ENCODE peak calls at places on chromosome 20, in nine cellular contexts. C is AG09309, F is hippocampal formation, M is T follicular helper cell, H is uterus, B is retina, L is caudate nucleus, A is fibroblast of gingiva, W is GM12892. R is an unnamed sample.
A peak's percentile ranks its signal among the peaks of the same experiment; 100 is the strongest.

GRCh38 chr20:20457392-20458126 is 89.7 kb downstream of the INSM1 start:
- DNase-seq in C (no peak), L (no peak), M (no peak), H (no peak), A (no peak), W (no peak), F (no peak), B (no peak), R (no peak)

GRCh38 chr20:54601831-54602515 is 126.6 kb downstream of the DOK5 start:
- DNase-seq in F (no peak), L (no peak), B (no peak), C (no peak), W (no peak), M (no peak), A (no peak), H (no peak), R (no peak)

GRCh38 chr20:46433051-46433450 is 26.6 kb upstream of the ELMO2 start:
- DNase-seq in W (no peak), M (no peak), B (no peak), C (no peak), A (no peak), L (no peak), F (no peak), H (no peak), R (peak; percentile 48)

GRCh38 chr20:364905-365794 is 15.4 kb upstream of the TRIB3 start:
- DNase-seq in H (no peak), C (no peak), L (no peak), F (no peak), B (no peak), M (no peak), W (no peak), A (no peak), R (no peak)

GRCh38 chr20:21516180-21516567 is 2.3 kb upstream of the NKX2-2 start:
- DNase-seq in W (no peak), B (no peak), H (no peak), M (no peak), F (no peak), A (no peak), C (no peak), L (no peak), R (no peak)

GRCh38 chr20:62730481-62730880 is 21.8 kb downstream of the NTSR1 start:
- DNase-seq in F (no peak), A (no peak), L (no peak), B (no peak), C (no peak), W (no peak), H (no peak), M (no peak), R (no peak)

GRCh38 chr20:37405351-37405897 is 59.5 kb downstream of the SRC start:
- DNase-seq in W (no peak), B (no peak), M (no peak), F (no peak), A (no peak), L (no peak), H (no peak), C (no peak), R (no peak)

GRCh38 chr20:50913976-50914375 is 17.3 kb downstream of the ADNP start:
- DNase-seq in M (no peak), A (peak; percentile 58), B (no peak), F (no peak), L (no peak), W (no peak), C (no peak), H (no peak), R (no peak)

GRCh38 chr20:40604416-40604815 is 84.6 kb downstream of the MAFB start:
- DNase-seq in F (no peak), W (no peak), C (no peak), L (no peak), H (no peak), M (no peak), B (no peak), A (no peak), R (no peak)

GRCh38 chr20:31838646-31839292 is 6.6 kb downstream of the FOXS1 start:
- DNase-seq in B (no peak), W (no peak), M (no peak), F (no peak), A (no peak), C (no peak), L (no peak), H (no peak), R (no peak)

GRCh38 chr20:56945057-56945456 is 316.0 kb downstream of the TFAP2C start:
- DNase-seq in W (no peak), F (no peak), B (no peak), L (no peak), A (peak; percentile 62), C (peak; percentile 1), M (no peak), H (no peak), R (no peak)

GRCh38 chr20:23265226-23265625 is 85.4 kb upstream of the NXT1 start:
- DNase-seq in H (no peak), C (no peak), B (no peak), M (no peak), A (no peak), L (no peak), F (no peak), W (no peak), R (no peak)

GRCh38 chr20:40941023-40941655 is 87.5 kb upstream of the TOP1 start:
- DNase-seq in H (no peak), A (no peak), B (no peak), L (no peak), F (no peak), W (no peak), C (no peak), M (no peak), R (no peak)

GRCh38 chr20:38633577-38634093 is 32.0 kb downstream of the ARHGAP40 start:
- DNase-seq in A (peak; percentile 15), C (no peak), L (peak; percentile 5), H (no peak), B (peak; percentile 78), M (peak; percentile 30), F (no peak), W (peak; percentile 72), R (no peak)

GRCh38 chr20:62907377-62908317 is 18.7 kb downstream of the DIDO1 start:
- DNase-seq in H (no peak), W (no peak), B (no peak), A (no peak), F (no peak), M (no peak), C (no peak), L (no peak), R (no peak)

GRCh38 chr20:5784735-5785134 is 34.5 kb downstream of the SHLD1 start:
- DNase-seq in A (no peak), W (no peak), H (no peak), B (no peak), F (no peak), L (no peak), C (no peak), M (no peak), R (no peak)

GRCh38 chr20:48718914-48719578 is 108.8 kb downstream of the PREX1 start:
- DNase-seq in A (no peak), F (no peak), C (no peak), M (no peak), H (no peak), B (no peak), W (no peak), L (no peak), R (no peak)

GRCh38 chr20:37419774-37420542 is 74.0 kb downstream of the SRC start:
- DNase-seq in F (no peak), A (no peak), C (no peak), W (no peak), L (no peak), B (no peak), H (no peak), M (no peak), R (no peak)